ENCODE peak calls at places on chromosomes 7 and 10, in ten cellular contexts. S is adrenal gland; K is CD8-positive, alpha-beta memory T cell; X is hepatocyte; I is mammary epithelial cell; V is stomach; H is IMR-90; N is SK-N-SH; P is naive thymus-derived CD4-positive, alpha-beta T cell; C is psoas muscle. M is an unnamed sample.
A peak's percentile ranks its signal among the peaks of the same experiment; 100 is the strongest.

GRCh38 chr7:16609842-16610450 is 35.6 kb downstream of the ANKMY2 start:
- DNase-seq in S (no peak), K (no peak), X (peak; percentile 34), I (no peak), V (no peak), H (no peak), N (no peak), P (no peak), C (no peak), M (no peak)

GRCh38 chr10:129816702-129817101 is 147.4 kb downstream of the EBF3 start:
- DNase-seq in S (no peak), K (no peak), X (no peak), I (no peak), V (no peak), H (no peak), N (no peak), P (no peak), C (no peak), M (no peak)

GRCh38 chr10:79044036-79044664 is 24.6 kb upstream of the ZMIZ1 start:
- DNase-seq in S (no peak), K (peak; percentile 14), X (no peak), I (no peak), V (no peak), H (no peak), N (no peak), P (no peak), C (no peak), M (peak; percentile 7)

GRCh38 chr7:151174246-151175046 is 7.0 kb upstream of the GBX1 start:
- DNase-seq in S (peak; percentile 30), K (no peak), X (no peak), I (no peak), V (peak; percentile 27), H (peak; percentile 11), N (no peak), P (no peak), C (peak; percentile 54), M (peak; percentile 20)

GRCh38 chr10:43278216-43278615 is 11.4 kb upstream of the RASGEF1A start:
- DNase-seq in S (no peak), K (no peak), X (no peak), I (peak; percentile 10), V (no peak), H (no peak), N (no peak), P (no peak), C (no peak), M (no peak)

GRCh38 chr10:58017719-58018367 is 249.9 kb downstream of the IPMK start:
- DNase-seq in S (peak; percentile 45), K (no peak), X (no peak), I (peak; percentile 70), V (no peak), H (peak; percentile 97), N (no peak), P (no peak), C (no peak), M (no peak)

GRCh38 chr10:121865554-121865953 is 62.3 kb downstream of the ATE1 start:
- DNase-seq in S (no peak), K (no peak), X (peak; percentile 16), I (no peak), V (no peak), H (no peak), N (no peak), P (no peak), C (no peak), M (no peak)

GRCh38 chr10:114024876-114025609 is 18.6 kb upstream of the ADRB1 start:
- DNase-seq in S (no peak), K (no peak), X (no peak), I (no peak), V (no peak), H (peak; percentile 20), N (no peak), P (no peak), C (no peak), M (no peak)

GRCh38 chr10:114996542-114996941 is 58.5 kb downstream of the TRUB1 start:
- DNase-seq in S (no peak), K (no peak), X (no peak), I (no peak), V (no peak), H (peak; percentile 81), N (no peak), P (no peak), C (no peak), M (no peak)

GRCh38 chr7:155373359-155374273 is 75.9 kb downstream of the INSIG1 start:
- DNase-seq in S (no peak), K (no peak), X (no peak), I (no peak), V (no peak), H (peak; percentile 4), N (peak; percentile 61), P (no peak), C (no peak), M (no peak)
- H3K4me3 ChIP-seq in S (peak overlapping the region; percentile 39), K (no peak overlapping the region), X (no peak overlapping the region), I (no peak overlapping the region), V (peak overlapping the region; percentile 38), H (peak overlapping the region; percentile 16), N (peak overlapping the region; percentile 40), P (no peak overlapping the region), C (peak overlapping the region; percentile 54), M (no peak overlapping the region)

GRCh38 chr7:76294344-76295024 is 8.0 kb upstream of the HSPB1 start:
- DNase-seq in S (peak; percentile 98), K (no peak), X (peak; percentile 89), I (peak; percentile 95), V (peak; percentile 96), H (peak; percentile 93), N (peak; percentile 92), P (no peak), C (peak; percentile 99), M (peak; percentile 95)
- H3K27ac ChIP-seq in S (peak overlapping the region; percentile 90), K (no peak overlapping the region), X (peak overlapping the region; percentile 90), I (peak overlapping the region; percentile 90), V (peak overlapping the region; percentile 93), H (peak overlapping the region; percentile 97), N (peak overlapping the region; percentile 99), P (no peak overlapping the region), C (peak overlapping the region; percentile 98), M (peak overlapping the region; percentile 99)

DNA sequence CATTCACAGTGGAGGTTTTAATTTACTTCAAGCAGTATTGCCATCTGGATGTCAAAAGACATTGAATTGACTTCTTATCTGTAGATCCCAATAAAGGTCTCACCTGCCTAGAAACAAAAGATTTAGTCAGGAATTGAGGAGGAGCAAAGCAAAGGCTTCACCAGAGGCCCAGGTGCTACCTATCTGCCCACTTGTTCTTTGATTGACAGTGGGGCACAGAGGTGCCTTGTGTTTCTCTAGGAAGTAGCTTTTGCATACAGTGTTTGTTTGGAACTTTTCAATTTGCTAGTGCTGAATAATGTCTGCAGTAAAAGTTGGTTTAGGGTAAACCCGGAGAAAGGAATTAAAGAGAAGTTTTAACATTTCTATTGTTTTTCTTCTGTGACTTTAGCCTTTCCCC is 40.4 kb downstream of the AUTS2 start:
- DNase-seq in S (no peak), K (no peak), X (no peak), I (no peak), V (no peak), H (no peak), N (no peak), P (no peak), C (no peak), M (no peak)
- H3K4me1 ChIP-seq in S (peaks cover 26% of the 10 kb centered on the region), K (no peaks in the 10 kb centered on the region), X (peaks cover 17% of the 10 kb centered on the region), I (no peaks in the 10 kb centered on the region), V (no peaks in the 10 kb centered on the region), H (no peaks in the 10 kb centered on the region), N (peaks cover 1% of the 10 kb centered on the region), P (no peaks in the 10 kb centered on the region), C (no peaks in the 10 kb centered on the region), M (no peaks in the 10 kb centered on the region)

DNA sequence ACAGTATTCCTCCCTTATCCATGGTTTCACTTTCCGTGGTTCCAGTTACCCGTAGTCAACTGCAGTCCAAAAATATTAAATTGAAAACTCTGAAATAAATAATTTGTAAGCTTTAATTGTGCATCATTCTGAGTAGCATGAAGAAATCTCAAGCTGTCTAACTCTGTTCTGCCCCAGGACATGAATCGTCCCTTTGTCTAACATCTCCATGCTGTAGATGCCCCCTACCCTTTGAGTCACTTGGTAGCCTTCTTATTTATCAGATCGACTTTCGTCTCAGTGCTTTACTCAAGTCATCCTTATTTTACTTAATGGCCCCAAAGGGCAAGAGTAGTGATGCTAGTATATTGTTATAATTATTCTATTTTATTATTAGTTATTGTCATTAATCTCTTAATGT is 41.8 kb downstream of the CPED1 start:
- DNase-seq in S (no peak), K (no peak), X (no peak), I (no peak), V (no peak), H (no peak), N (no peak), P (no peak), C (no peak), M (no peak)
- H3K4me3 ChIP-seq in S (no peak overlapping the region), K (no peak overlapping the region), X (no peak overlapping the region), I (no peak overlapping the region), V (no peak overlapping the region), H (no peak overlapping the region), N (no peak overlapping the region), P (no peak overlapping the region), C (no peak overlapping the region), M (no peak overlapping the region)

GRCh38 chr10:96259884-96260511 is 11.4 kb downstream of the BLNK start:
- DNase-seq in S (no peak), K (no peak), X (no peak), I (no peak), V (no peak), H (no peak), N (no peak), P (no peak), C (no peak), M (no peak)
- H3K27ac ChIP-seq in S (no peak overlapping the region), K (no peak overlapping the region), X (peak overlapping the region; percentile 0), I (no peak overlapping the region), V (no peak overlapping the region), H (no peak overlapping the region), N (no peak overlapping the region), P (no peak overlapping the region), C (no peak overlapping the region), M (no peak overlapping the region)